ENCODE peak calls at places on chromosomes 12 and 14, in six cellular contexts. V, S, R, L, J and F are unnamed samples.

GRCh38 chr12:22374499-22374898 is 40.0 kb upstream of the ST8SIA1 start:
- DNase-seq in V (no peak), S (no peak), R (no peak), L (no peak), J (no peak), F (no peak)

GRCh38 chr14:104425171-104425681 is 154.3 kb upstream of the C14orf180 start:
- DNase-seq in V (no peak), S (no peak), R (no peak), L (no peak), J (no peak), F (no peak)

GRCh38 chr12:76340680-76341435 is 7.4 kb downstream of the BBS10 start:
- DNase-seq in V (no peak), S (no peak), R (no peak), L (no peak), J (no peak), F (no peak)

GRCh38 chr12:75774309-75775052 is 257.1 kb downstream of the PHLDA1 start:
- DNase-seq in V (no peak), S (no peak), R (no peak), L (no peak), J (no peak), F (no peak)

GRCh38 chr14:76827696-76828301 is 1.6 kb downstream of the LRRC74A start:
- DNase-seq in V (no peak), S (no peak), R (no peak), L (no peak), J (no peak), F (no peak)

GRCh38 chr14:93045965-93046695 is 69.6 kb downstream of the ITPK1 start:
- DNase-seq in V (no peak), S (no peak), R (no peak), L (no peak), J (no peak), F (peak)

GRCh38 chr12:38392584-38393144 is 76.1 kb downstream of the ALG10B start:
- DNase-seq in V (no peak), S (no peak), R (peak), L (no peak), J (no peak), F (no peak)

GRCh38 chr12:49304161-49304560 is 9.2 kb downstream of the PRPH start:
- DNase-seq in V (no peak), S (no peak), R (no peak), L (no peak), J (no peak), F (no peak)

GRCh38 chr14:34615507-34615906 is 14.4 kb downstream of the SNX6 start:
- DNase-seq in V (no peak), S (no peak), R (no peak), L (no peak), J (no peak), F (no peak)

GRCh38 chr12:13198921-13199320 is 2.4 kb downstream of the EMP1 start:
- DNase-seq in V (no peak), S (no peak), R (no peak), L (no peak), J (no peak), F (no peak)

GRCh38 chr12:102298022-102298421 is 100.4 kb upstream of the PMCH start:
- DNase-seq in V (no peak), S (no peak), R (peak), L (no peak), J (no peak), F (no peak)

GRCh38 chr14:60744566-60744965 is 10.0 kb downstream of the MNAT1 start:
- DNase-seq in V (no peak), S (no peak), R (peak), L (no peak), J (no peak), F (no peak)

GRCh38 chr14:65483647-65484046 is 71.1 kb downstream of the FUT8 start:
- DNase-seq in V (no peak), S (no peak), R (peak), L (no peak), J (no peak), F (no peak)

GRCh38 chr14:93263416-93263815 is 56.4 kb downstream of the UBR7 start:
- DNase-seq in V (no peak), S (no peak), R (peak), L (no peak), J (no peak), F (no peak)

GRCh38 chr12:1917172-1918070 is 1.0 kb downstream of the CACNA2D4 start:
- DNase-seq in V (no peak), S (no peak), R (no peak), L (peak), J (no peak), F (no peak)

GRCh38 chr12:6667559-6668210 is 4.8 kb upstream of the ING4 start:
- DNase-seq in V (no peak), S (no peak), R (peak), L (peak), J (no peak), F (no peak)

GRCh38 chr14:41280745-41281144 is 325.9 kb upstream of the LRFN5 start:
- DNase-seq in V (no peak), S (no peak), R (peak), L (no peak), J (no peak), F (no peak)

GRCh38 chr14:92914087-92914656 is 8.8 kb upstream of the CHGA start:
- DNase-seq in V (no peak), S (no peak), R (peak), L (no peak), J (no peak), F (peak)

GRCh38 chr12:104792570-104792969 is 165.5 kb downstream of the SLC41A2 start:
- DNase-seq in V (no peak), S (no peak), R (peak), L (no peak), J (no peak), F (peak)

GRCh38 chr12:89281534-89281857 is 70.8 kb downstream of the DUSP6 start:
- DNase-seq in V (no peak), S (no peak), R (no peak), L (no peak), J (no peak), F (no peak)

GRCh38 chr12:4027412-4027811 is 154.2 kb upstream of the PARP11 start:
- DNase-seq in V (peak), S (peak), R (no peak), L (no peak), J (peak), F (no peak)

GRCh38 chr14:97177016-97177415 is 379.8 kb downstream of the VRK1 start:
- DNase-seq in V (no peak), S (no peak), R (peak), L (no peak), J (peak), F (peak)

GRCh38 chr12:15580431-15580830 is 208.8 kb downstream of the EPS8 start:
- DNase-seq in V (no peak), S (no peak), R (no peak), L (no peak), J (no peak), F (peak)